ENCODE peak calls at places on chromosomes 5 and 9, in nine cellular contexts. R is neuronal stem cell, V is GM06990, D is T-cell, N is T-helper 17 cell, H is foreskin fibroblast, O is NCI-H1436 treated with DMSO at 0.1 percent for 48 hours, B is lower lobe of right lung, S is uterus. I is an unnamed sample.

GRCh38 chr9:3332802-3333201 is 193.0 kb downstream of the RFX3 start:
- DNase-seq in R (no peak), V (no peak), D (no peak), N (no peak), H (no peak), O (no peak), B (no peak), S (no peak), I (no peak)

GRCh38 chr5:29263836-29264235 is 1929.7 kb upstream of the CDH6 start:
- DNase-seq in R (no peak), V (no peak), D (no peak), N (no peak), H (no peak), O (no peak), B (no peak), S (no peak), I (no peak)

GRCh38 chr5:39156082-39156481 is 63.3 kb downstream of the FYB1 start:
- DNase-seq in R (no peak), V (no peak), D (no peak), N (no peak), H (no peak), O (no peak), B (no peak), S (no peak), I (no peak)

GRCh38 chr9:73780916-73781315 is 629.3 kb downstream of the ANXA1 start:
- DNase-seq in R (no peak), V (no peak), D (no peak), N (no peak), H (peak), O (no peak), B (no peak), S (no peak), I (no peak)

GRCh38 chr9:107809859-107810492 is 320.4 kb upstream of the KLF4 start:
- DNase-seq in R (no peak), V (no peak), D (no peak), N (no peak), H (no peak), O (no peak), B (no peak), S (no peak), I (no peak)

GRCh38 chr5:110477923-110478322 is 248.5 kb downstream of the TMEM232 start:
- DNase-seq in R (no peak), V (no peak), D (no peak), N (no peak), H (no peak), O (no peak), B (no peak), S (no peak), I (no peak)

GRCh38 chr9:22256381-22256780 is 190.2 kb upstream of the DMRTA1 start:
- DNase-seq in R (no peak), V (no peak), D (no peak), N (no peak), H (no peak), O (no peak), B (no peak), S (no peak), I (no peak)

GRCh38 chr5:39015743-39016586 is 58.2 kb downstream of the RICTOR start:
- DNase-seq in R (no peak), V (no peak), D (no peak), N (no peak), H (peak), O (no peak), B (no peak), S (no peak), I (no peak)

GRCh38 chr5:39713224-39713911 is 288.6 kb upstream of the DAB2 start:
- DNase-seq in R (no peak), V (no peak), D (no peak), N (no peak), H (peak), O (no peak), B (no peak), S (no peak), I (no peak)

GRCh38 chr5:127290019-127290945 is at the start of gene MEGF10:
- DNase-seq in R (peak), V (no peak), D (no peak), N (no peak), H (peak), O (no peak), B (no peak), S (peak), I (no peak)

I was measured in T-helper 22 cell.